ENCODE peak calls at places on chromosome 2, in four cellular contexts. R is heart left ventricle; F is CD8-positive, alpha-beta T cell; S is colonic mucosa. O is an unnamed sample. For H3K27me3, the result is how much of the 10 kb centered on the place peaks cover.

GRCh38 chr2:60516383-60516811 is 37.1 kb downstream of the BCL11A start:
- DNase-seq in R (no peak), F (no peak), S (no peak), O (no peak)

GRCh38 chr2:239316562-239317465 is 84.0 kb downstream of the HDAC4 start:
- DNase-seq in F (no peak), R (peak), S (peak), O (no peak)

GRCh38 chr2:37388074-37388473 is 43.6 kb downstream of the QPCT start:
- DNase-seq in R (no peak), S (no peak), F (no peak), O (no peak)

GRCh38 chr2:33014268-33014667 is 67.5 kb downstream of the LTBP1 start:
- DNase-seq in R (no peak), F (no peak), S (no peak), O (no peak)

GRCh38 chr2:22999951-23000350 is 385.0 kb upstream of the KLHL29 start:
- DNase-seq in F (no peak), S (no peak), R (no peak), O (no peak)

GRCh38 chr2:80149991-80150390 is 154.6 kb downstream of the LRRTM1 start:
- DNase-seq in S (no peak), F (no peak), R (no peak), O (no peak)

GRCh38 chr2:55862673-55863390 is 60.8 kb downstream of the EFEMP1 start:
- DNase-seq in F (no peak), R (no peak), S (no peak), O (no peak)

GRCh38 chr2:202717598-202718310 is 83.0 kb downstream of the FAM117B start:
- DNase-seq in S (no peak), F (no peak), R (no peak), O (no peak)

GRCh38 chr2:213246665-213247281 is 37.5 kb upstream of the SPAG16 start:
- DNase-seq in F (peak), R (no peak), S (peak), O (no peak)

GRCh38 chr2:33107690-33108482 is 161.1 kb downstream of the LTBP1 start:
- DNase-seq in F (no peak), R (no peak), S (no peak), O (no peak)

GRCh38 chr2:101596346-101596745 is 101.2 kb upstream of the MAP4K4 start:
- DNase-seq in S (no peak), F (no peak), R (no peak), O (no peak)

GRCh38 chr2:216066255-216066654 is 15.4 kb downstream of the PECR start:
- DNase-seq in F (no peak), S (no peak), R (no peak), O (no peak)

GRCh38 chr2:62137431-62137830 is 58.5 kb upstream of the B3GNT2 start:
- DNase-seq in F (no peak), R (no peak), S (no peak), O (no peak)

GRCh38 chr2:239715202-239715601 is 309.9 kb downstream of the NDUFA10 start:
- DNase-seq in F (no peak), R (no peak), S (no peak), O (no peak)

GRCh38 chr2:174013310-174013751 is 48.2 kb upstream of the SP3 start:
- DNase-seq in R (peak), F (no peak), S (no peak), O (no peak)

GRCh38 chr2:226725096-226725495 is 74.5 kb downstream of the IRS1 start:
- DNase-seq in S (no peak), F (no peak), R (no peak), O (no peak)

GRCh38 chr2:241050624-241051577 is 51.2 kb downstream of the MTERF4 start:
- DNase-seq in F (no peak), R (no peak), S (peak), O (peak)

GRCh38 chr2:225272173-225272572 is 127.3 kb upstream of the NYAP2 start:
- DNase-seq in S (no peak), F (no peak), R (no peak), O (no peak)

GRCh38 chr2:221896505-221897151 is 324.5 kb upstream of the EPHA4 start:
- DNase-seq in R (no peak), S (no peak), F (no peak), O (no peak)

GRCh38 chr2:190469770-190470169 is 61.6 kb downstream of the MFSD6 start:
- DNase-seq in R (peak), F (no peak), S (peak), O (no peak)

GRCh38 chr2:143175435-143175834 is 46.2 kb downstream of the ARHGAP15 start:
- DNase-seq in S (no peak), F (peak), R (no peak), O (no peak)

GRCh38 chr2:88055049-88055435 is 541 bp downstream of the KRCC1 start:
- DNase-seq in F (no peak), R (no peak), S (peak), O (no peak)

GRCh38 chr2:207166349-207167128 is 791 bp upstream of the KLF7 start:
- DNase-seq in S (peak), R (peak), F (peak), O (peak)

GRCh38 chr2:159807183-159808037 is 9.4 kb upstream of the CD302 start:
- DNase-seq in R (no peak), F (no peak), S (peak), O (no peak)

GRCh38 chr2:193462411-193462810 is 1267.7 kb upstream of the TMEFF2 start:
- DNase-seq in R (no peak), S (no peak), F (no peak), O (no peak)

GRCh38 chr2:216059233-216059834 is 22.3 kb downstream of the PECR start:
- DNase-seq in R (no peak), S (no peak), F (no peak), O (no peak)

GRCh38 chr2:204024503-204024902 is 87.9 kb downstream of the ICOS start:
- DNase-seq in S (peak), F (no peak), R (no peak), O (no peak)

GRCh38 chr2:114119846-114120348 is 230.0 kb downstream of the ACTR3 start:
- DNase-seq in F (no peak), R (no peak), S (no peak), O (no peak)

GRCh38 chr2:230696670-230697069 is 16.0 kb upstream of the CAB39 start:
- DNase-seq in R (no peak), F (no peak), S (no peak), O (no peak)

GRCh38 chr2:47226124-47227040 is 71.3 kb upstream of the STPG4 start:
- DNase-seq in S (no peak), F (no peak), R (no peak), O (no peak)

GRCh38 chr2:203018181-203018580 is 3.5 kb downstream of the NBEAL1 start:
- DNase-seq in S (no peak), F (no peak), R (no peak), O (peak)

GRCh38 chr2:148875387-148876051 is 492 bp downstream of the KIF5C start:
- DNase-seq in R (no peak), S (no peak), F (no peak), O (peak)

GRCh38 chr2:62293490-62294212 is 97.7 kb downstream of the B3GNT2 start:
- DNase-seq in R (peak), F (no peak), S (peak), O (peak)

DNA sequence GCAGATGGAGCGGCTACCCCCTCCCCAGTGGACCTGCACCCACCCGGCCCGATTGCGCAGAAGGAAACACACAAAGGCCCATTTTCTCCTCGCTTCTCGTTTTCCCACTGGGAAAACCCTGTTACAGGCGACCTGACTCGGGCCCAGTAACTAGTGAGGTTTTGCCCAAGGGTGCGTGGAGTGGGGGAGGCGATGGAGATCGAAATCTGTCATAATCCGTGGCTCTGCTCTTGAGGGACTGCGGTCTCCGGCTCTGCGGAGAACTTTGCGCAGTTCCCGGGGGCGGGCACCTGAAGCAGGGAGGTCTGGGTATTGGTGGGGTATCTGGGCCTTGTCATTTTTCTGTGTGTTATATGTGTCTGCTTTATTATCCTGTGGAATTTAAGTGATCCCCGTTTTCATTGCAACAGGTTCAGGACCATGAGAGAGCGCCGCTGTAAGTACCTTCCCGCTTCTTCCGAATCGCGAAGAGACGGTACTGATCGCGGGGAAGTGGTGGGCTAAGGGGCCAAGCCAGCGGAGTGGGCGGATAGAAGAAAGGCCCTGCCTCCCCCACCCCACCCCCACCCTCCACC is 4.0 kb upstream of the HOXD4 start:
- DNase-seq in R (no peak), F (no peak), S (no peak), O (no peak)
- H3K27me3 ChIP-seq in R (half or more), F (half or more), S (under half), O (under half)

DNA sequence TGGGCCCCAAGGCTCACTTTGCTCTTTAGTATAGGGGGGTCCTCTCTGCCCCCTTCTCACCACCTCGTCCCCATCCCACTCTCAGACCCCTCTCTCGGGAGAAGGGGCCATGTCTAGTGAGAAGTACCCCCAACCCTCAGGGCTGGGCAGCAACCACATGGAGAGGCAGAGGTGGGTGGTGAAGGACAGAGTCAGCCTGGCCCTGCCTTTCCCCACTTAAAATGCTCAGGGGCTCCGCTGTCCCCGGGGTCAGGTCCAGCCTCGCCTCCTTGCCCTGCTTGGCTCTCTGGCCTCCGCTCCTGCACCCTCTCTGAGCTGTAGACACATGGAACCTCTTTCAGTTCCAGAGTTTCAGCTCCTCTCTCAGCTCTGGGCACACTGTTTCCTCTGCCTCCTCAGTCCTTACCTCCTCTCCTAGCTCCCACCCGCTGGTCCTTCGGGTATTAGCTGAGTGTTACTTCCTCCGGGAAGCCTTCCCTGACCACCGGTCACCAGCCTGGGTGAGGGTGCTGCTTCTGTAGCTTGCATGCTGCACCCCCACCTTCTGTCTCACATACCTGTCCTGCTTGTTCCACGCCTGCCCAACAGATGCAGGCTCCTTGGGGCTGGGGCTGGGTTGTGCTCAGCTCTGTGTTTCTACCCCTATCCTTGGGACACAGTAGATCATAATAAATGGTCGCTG is 79.5 kb upstream of the OTOF start:
- DNase-seq in R (no peak), S (no peak), F (no peak), O (no peak)
- H3K27me3 ChIP-seq in R (under half), S (under half), F (under half), O (under half)

GRCh38 chr2:16021611-16022363 is 81.4 kb downstream of the MYCN start:
- DNase-seq in F (no peak), R (no peak), S (no peak), O (no peak)
- H3K27me3 ChIP-seq in F (under half), R (under half), S (under half), O (under half)

DNA sequence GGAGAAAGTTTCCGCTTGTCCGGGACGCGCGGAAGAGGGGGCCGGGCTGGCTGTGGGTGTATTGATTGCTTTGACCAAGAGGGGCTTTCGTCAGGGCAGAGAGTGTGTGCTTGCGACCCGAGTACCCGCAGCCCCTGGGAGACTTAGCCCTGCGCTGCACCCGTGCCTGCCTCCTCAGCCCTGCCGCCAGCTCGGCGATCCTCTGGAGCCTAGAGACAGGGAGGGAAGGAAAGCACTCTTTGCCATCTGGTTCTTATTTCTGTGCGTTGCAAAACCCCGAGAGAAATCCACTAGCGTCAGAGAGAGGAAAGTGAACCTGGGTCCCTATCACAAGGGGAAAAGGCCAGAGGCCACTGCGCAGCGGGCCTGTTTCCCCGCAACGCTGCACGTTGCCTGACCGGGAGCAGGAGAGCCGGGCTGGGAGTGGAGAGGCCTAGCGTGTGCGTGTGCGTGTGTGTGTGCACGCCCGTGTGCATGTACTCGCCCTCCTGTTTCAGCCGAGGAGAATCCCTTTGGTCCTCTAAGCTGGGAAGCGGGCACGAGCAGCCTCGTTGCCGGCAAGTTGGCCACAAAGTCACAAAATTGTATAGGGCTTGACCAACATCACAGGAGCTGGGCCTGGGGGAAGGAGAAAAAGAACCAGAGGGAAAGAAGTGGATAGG is 1.7 kb downstream of the SIX3 start:
- DNase-seq in S (no peak), F (no peak), R (no peak), O (no peak)
- H3K27me3 ChIP-seq in S (half or more), F (under half), R (half or more), O (under half)

GRCh38 chr2:134944975-134945374 is 26.4 kb downstream of the CCNT2 start:
- DNase-seq in R (no peak), S (no peak), F (no peak), O (no peak)

GRCh38 chr2:134954065-134954464 is 35.4 kb downstream of the CCNT2 start:
- DNase-seq in R (no peak), F (no peak), S (no peak), O (no peak)

GRCh38 chr2:134955744-134956143 is 37.1 kb downstream of the CCNT2 start:
- DNase-seq in S (no peak), F (no peak), R (no peak), O (no peak)

GRCh38 chr2:134946073-134946472 is 27.5 kb downstream of the CCNT2 start:
- DNase-seq in R (no peak), F (no peak), S (no peak), O (no peak)

GRCh38 chr2:134949966-134950708 is 31.5 kb downstream of the CCNT2 start:
- DNase-seq in F (no peak), R (no peak), S (no peak), O (no peak)
- H3K27me3 ChIP-seq in F (under half), R (under half), S (under half), O (under half)

DNA sequence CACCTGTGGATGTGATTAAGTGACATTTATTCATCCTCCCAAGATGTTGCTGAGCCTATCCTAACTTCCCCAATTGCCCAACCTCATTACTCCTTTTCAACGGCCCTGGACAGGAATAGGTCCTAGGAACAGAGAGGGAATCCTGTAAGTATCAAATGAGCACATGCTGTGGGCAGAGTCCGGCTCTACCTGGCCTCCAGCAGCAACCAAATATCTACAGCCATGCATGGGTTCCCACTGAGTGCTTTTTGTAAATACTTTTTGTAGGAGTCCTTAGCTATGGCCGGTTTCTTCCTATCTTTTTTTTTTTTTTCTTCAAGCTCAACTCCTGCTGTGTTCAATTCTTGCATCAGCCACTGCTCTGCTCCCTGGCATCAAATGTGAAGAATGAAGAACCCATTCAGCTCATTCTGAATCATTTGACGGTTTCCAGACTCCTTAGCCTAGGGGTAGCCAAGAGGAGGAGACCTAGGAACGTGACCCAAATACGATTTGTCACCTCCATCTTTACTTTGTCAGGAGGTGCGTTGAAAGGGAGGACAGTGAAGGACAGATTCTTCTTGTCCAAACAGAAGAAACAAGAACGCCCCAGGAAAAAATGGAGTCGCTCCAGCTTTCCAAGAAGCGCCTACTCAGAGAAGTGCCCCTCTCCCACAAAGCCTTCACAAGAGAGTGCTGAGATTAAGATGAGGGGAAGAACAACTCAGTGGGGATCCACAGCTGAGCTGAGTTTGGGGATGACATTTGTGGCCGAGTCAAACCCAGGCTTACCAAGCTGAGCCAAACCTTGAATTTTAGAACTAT is 46.7 kb upstream of the LCLAT1 start:
- DNase-seq in R (no peak), S (no peak), F (no peak), O (no peak)
- H3K27me3 ChIP-seq in R (under half), S (under half), F (under half), O (under half)

GRCh38 chr2:6814869-6815268 is 50.8 kb downstream of the CMPK2 start:
- DNase-seq in R (no peak), S (no peak), F (no peak), O (no peak)
- H3K27me3 ChIP-seq in R (under half), S (under half), F (under half), O (under half)

GRCh38 chr2:1881998-1882397 is 137.7 kb upstream of the PXDN start:
- DNase-seq in R (no peak), S (no peak), F (no peak), O (no peak)
- H3K27me3 ChIP-seq in R (under half), S (under half), F (under half), O (under half)

GRCh38 chr2:218091743-218092142 is 22.7 kb downstream of the RUFY4 start:
- DNase-seq in R (no peak), S (no peak), F (no peak), O (no peak)
- H3K27me3 ChIP-seq in R (under half), S (under half), F (under half), O (under half)